ENCODE peak calls at places on chromosomes 16 and 17, in four cellular contexts. Q is substantia nigra, Z is upper lobe of left lung, O is DND-41. M is an unnamed sample.

GRCh38 chr16:68081796-68082567 is 3.2 kb upstream of the NFATC3 start:
- DNase-seq in Q (no peak), Z (no peak), O (no peak), M (no peak)

GRCh38 chr16:72819345-72819744 is 228.6 kb downstream of the ZFHX3 start:
- DNase-seq in Q (no peak), Z (no peak), O (no peak), M (no peak)

GRCh38 chr16:47644166-47644565 is 183.0 kb downstream of the PHKB start:
- DNase-seq in Q (no peak), Z (no peak), O (no peak), M (no peak)

GRCh38 chr16:87602005-87602790 is at the start of gene JPH3:
- DNase-seq in Q (no peak), Z (no peak), O (no peak), M (no peak)

GRCh38 chr17:5133311-5133710 is 17.5 kb downstream of the USP6 start:
- DNase-seq in Q (no peak), Z (no peak), O (no peak), M (no peak)

GRCh38 chr17:8124350-8125195 is 667 bp upstream of the HES7 start:
- DNase-seq in Q (no peak), Z (no peak), O (no peak), M (no peak)

GRCh38 chr17:71511266-71511995 is 609.4 kb upstream of the SOX9 start:
- DNase-seq in Q (no peak), Z (no peak), O (no peak), M (no peak)

GRCh38 chr17:42704495-42705494 is 22.5 kb downstream of the CNTNAP1 start:
- DNase-seq in Q (no peak), Z (no peak), O (peak), M (no peak)

GRCh38 chr17:57601328-57601727 is 143.8 kb downstream of the CCDC182 start:
- DNase-seq in Q (no peak), Z (no peak), O (no peak), M (no peak)

GRCh38 chr16:54178491-54178976 is 108.1 kb downstream of the IRX3 start:
- DNase-seq in Q (no peak), Z (no peak), O (no peak), M (no peak)

GRCh38 chr17:19344311-19345066 is 18.0 kb downstream of the B9D1 start:
- DNase-seq in Q (no peak), Z (peak), O (no peak), M (no peak)

GRCh38 chr17:17690156-17690737 is 9.0 kb downstream of the RAI1 start:
- DNase-seq in Q (no peak), Z (no peak), O (no peak), M (no peak)

GRCh38 chr16:74462361-74462760 is 41.1 kb upstream of the CLEC18B start:
- DNase-seq in Q (no peak), Z (no peak), O (no peak), M (no peak)

GRCh38 chr17:70390059-70390458 is 220.7 kb downstream of the KCNJ2 start:
- DNase-seq in Q (no peak), Z (no peak), O (no peak), M (no peak)

GRCh38 chr17:27413792-27414191 is 42.5 kb upstream of the KSR1 start:
- DNase-seq in Q (no peak), Z (no peak), O (no peak), M (no peak)

GRCh38 chr16:47197536-47198179 is 53.9 kb upstream of the NETO2 start:
- DNase-seq in Q (no peak), Z (no peak), O (no peak), M (no peak)

GRCh38 chr17:69978056-69978646 is 96.9 kb upstream of the KCNJ16 start:
- DNase-seq in Q (no peak), Z (no peak), O (no peak), M (no peak)

GRCh38 chr16:68015681-68016080 is at the start of gene DPEP2NB:
- DNase-seq in Q (no peak), Z (no peak), O (no peak), M (no peak)

GRCh38 chr17:36932383-36933173 is 4.7 kb upstream of the LHX1 start:
- DNase-seq in Q (no peak), Z (no peak), O (no peak), M (no peak)

GRCh38 chr16:54897930-54898329 is 32.7 kb upstream of the IRX5 start:
- DNase-seq in Q (no peak), Z (no peak), O (no peak), M (no peak)

GRCh38 chr17:17876959-17877547 is 40.3 kb upstream of the SREBF1 start:
- DNase-seq in Q (no peak), Z (peak), O (no peak), M (no peak)

GRCh38 chr17:40129498-40129897 is 7.7 kb downstream of the MSL1 start:
- DNase-seq in Q (no peak), Z (no peak), O (no peak), M (no peak)

GRCh38 chr17:40130352-40131042 is 8.7 kb downstream of the MSL1 start:
- DNase-seq in Q (no peak), Z (peak), O (no peak), M (peak)

GRCh38 chr17:40139566-40140058 is 725 bp upstream of the CASC3 start:
- DNase-seq in Q (no peak), Z (no peak), O (no peak), M (no peak)

GRCh38 chr17:40134184-40134583 is 6.2 kb upstream of the CASC3 start:
- DNase-seq in Q (no peak), Z (no peak), O (no peak), M (no peak)
- H3K27ac ChIP-seq in Q (no peak), Z (no peak), O (no peak), M (no peak)

GRCh38 chr17:46160169-46160568 is 33.1 kb downstream of the KANSL1 start:
- DNase-seq in Q (no peak), Z (no peak), O (no peak), M (no peak)

GRCh38 chr17:46159686-46160085 is 33.5 kb downstream of the KANSL1 start:
- DNase-seq in Q (no peak), Z (no peak), O (no peak), M (no peak)

GRCh38 chr17:46158323-46159296 is 34.6 kb downstream of the KANSL1 start:
- DNase-seq in Q (no peak), Z (no peak), O (no peak), M (no peak)

GRCh38 chr17:46154151-46154816 is 38.9 kb downstream of the KANSL1 start:
- DNase-seq in Q (no peak), Z (no peak), O (peak), M (no peak)

DNA sequence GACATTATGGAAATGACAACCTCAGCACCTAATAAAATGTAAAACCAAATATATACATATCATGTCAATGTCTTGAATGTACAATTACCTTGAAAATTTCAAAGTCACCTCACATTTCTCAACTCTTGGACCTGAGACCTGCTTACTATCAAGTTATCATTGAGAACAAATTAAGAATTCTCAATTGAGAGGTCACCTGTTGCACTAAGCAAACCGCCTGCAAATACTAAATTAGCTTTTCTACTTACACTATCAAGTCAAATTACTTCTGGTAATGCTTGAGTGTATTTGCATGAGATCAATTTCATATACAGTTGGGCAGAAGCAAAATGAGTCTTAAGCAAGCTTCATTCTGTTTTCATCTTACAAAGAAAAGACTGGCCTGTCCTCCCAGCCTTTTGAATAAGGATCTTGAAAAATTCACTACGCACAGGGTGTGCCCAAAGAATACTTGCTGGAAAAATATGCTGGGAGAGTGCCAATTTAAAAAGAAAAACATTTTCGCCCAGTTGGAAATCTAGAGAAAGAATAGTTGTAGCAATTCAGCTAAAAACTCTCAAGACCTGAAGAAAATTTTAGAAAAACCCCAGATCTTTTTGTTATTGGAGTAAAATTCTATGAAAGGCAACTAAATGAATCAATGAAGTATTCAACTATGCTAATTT is 35.7 kb downstream of the KANSL1 start:
- DNase-seq in Q (no peak), Z (no peak), O (no peak), M (no peak)
- H3K27ac ChIP-seq in Q (no peak), Z (peak), O (no peak), M (peak)

DNA sequence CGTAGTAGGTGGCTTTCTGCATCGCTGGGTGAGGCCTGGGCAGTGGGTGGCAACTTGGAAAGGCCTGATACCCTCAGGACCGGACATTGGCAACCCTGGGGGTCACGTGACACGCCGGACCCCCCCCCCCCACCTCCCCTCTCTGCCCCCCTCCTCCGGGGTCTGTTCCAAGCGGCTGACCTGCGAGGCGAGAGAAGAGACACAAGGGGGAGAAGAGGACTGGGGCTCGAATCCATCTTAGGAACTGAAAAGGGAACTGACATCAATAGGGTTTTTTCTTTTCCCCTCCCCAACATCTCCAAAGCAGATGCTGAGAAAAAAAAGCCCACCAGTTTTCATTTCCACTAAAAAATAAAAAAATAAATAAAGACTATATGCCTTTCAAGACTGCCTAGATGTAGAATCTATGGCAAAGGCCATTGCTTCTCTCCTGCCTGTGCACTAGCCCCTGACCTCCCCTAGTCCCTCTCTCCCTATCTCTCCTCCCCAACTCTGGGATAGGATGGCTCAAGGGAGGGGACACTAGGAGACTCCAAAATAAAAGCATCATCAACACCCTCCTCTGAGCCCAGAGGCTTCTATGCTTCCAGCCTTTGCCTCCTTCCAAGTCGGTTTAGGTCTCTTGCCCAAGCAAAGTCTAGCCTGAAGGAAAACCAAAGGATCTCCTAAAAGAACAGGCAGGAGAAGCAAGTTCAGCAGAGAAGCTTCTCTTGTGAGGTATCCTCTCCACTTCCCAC is 7.7 kb upstream of the HOXB2 start:
- DNase-seq in Q (no peak), Z (no peak), O (no peak), M (no peak)
- H3K27ac ChIP-seq in Q (no peak), Z (peak), O (no peak), M (no peak)

GRCh38 chr16:15667091-15667742 is 17.2 kb downstream of the NDE1 start:
- DNase-seq in Q (no peak), Z (no peak), O (no peak), M (no peak)
- H3K27ac ChIP-seq in Q (peak), Z (no peak), O (no peak), M (no peak)

GRCh38 chr17:80272366-80272765 is 11.7 kb downstream of the RNF213 start:
- DNase-seq in Q (no peak), Z (no peak), O (no peak), M (no peak)
- H3K27ac ChIP-seq in Q (no peak), Z (no peak), O (peak), M (no peak)

GRCh38 chr17:78485416-78486168 is 91.6 kb downstream of the DNAH17 start:
- DNase-seq in Q (no peak), Z (no peak), O (no peak), M (no peak)
- H3K27ac ChIP-seq in Q (peak), Z (no peak), O (no peak), M (no peak)

GRCh38 chr17:75662511-75662910 is 4.4 kb downstream of the RECQL5 start:
- DNase-seq in Q (no peak), Z (no peak), O (no peak), M (no peak)
- H3K27ac ChIP-seq in Q (peak), Z (no peak), O (no peak), M (no peak)

DNA sequence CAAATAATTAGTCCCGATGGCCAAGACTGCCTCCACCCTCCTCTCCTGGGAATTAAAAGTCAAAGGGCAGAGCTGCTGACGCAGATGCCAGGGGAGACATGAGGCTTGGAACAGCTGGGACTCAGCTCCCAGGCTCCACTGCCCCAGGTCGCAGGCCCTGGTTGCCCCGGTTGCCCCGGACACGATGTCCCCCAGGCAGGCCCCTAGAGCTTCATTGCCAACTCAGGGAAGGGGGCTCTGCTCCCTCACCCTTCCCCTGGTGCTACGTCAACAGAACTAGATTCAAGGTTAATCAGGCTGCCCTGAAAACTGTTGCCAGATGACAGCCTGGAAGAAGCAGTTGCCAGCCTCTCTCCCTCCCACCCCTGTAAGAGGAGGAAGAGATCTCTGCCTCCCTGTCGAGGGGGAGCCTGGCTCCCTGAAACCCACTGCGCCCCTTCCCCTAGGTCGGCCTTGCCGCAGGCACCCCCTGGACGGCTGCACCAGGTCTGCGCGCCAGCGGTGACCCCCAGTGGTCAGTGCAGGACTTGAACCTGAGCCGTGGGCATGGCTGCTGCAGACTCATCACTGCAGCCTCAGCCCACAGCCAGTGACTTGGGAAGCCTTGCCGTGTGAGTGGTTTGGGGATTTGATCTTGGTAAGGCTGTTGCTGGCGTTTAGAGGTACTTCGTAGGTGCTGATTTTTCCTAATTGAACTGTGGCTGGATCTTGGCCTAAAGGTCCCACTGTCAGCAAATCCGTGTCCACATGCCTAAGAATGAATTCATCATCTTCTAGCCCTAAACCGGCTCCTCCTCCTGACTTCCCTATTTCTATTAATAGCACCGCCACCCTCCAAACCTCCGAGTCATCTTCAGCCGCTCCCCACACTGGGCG is 84.1 kb upstream of the TOB1 start:
- DNase-seq in Q (peak), Z (peak), O (peak), M (peak)
- H3K27ac ChIP-seq in Q (peak), Z (peak), O (no peak), M (peak)

GRCh38 chr17:44006581-44007345 is 2.3 kb downstream of the NAGS start:
- DNase-seq in Q (peak), Z (peak), O (peak), M (peak)

GRCh38 chr17:44005527-44005864 is 1.1 kb downstream of the NAGS start:
- DNase-seq in Q (no peak), Z (no peak), O (no peak), M (peak)

GRCh38 chr17:44007346-44008204 is 3.2 kb downstream of the NAGS start:
- DNase-seq in Q (no peak), Z (no peak), O (no peak), M (no peak)

GRCh38 chr17:44004761-44005526 is 522 bp downstream of the NAGS start:
- DNase-seq in Q (no peak), Z (no peak), O (no peak), M (peak)

GRCh38 chr17:44005865-44006580 is 1.6 kb downstream of the NAGS start:
- DNase-seq in Q (no peak), Z (peak), O (no peak), M (peak)
- H3K27ac ChIP-seq in Q (no peak), Z (peak), O (no peak), M (no peak)

DNA sequence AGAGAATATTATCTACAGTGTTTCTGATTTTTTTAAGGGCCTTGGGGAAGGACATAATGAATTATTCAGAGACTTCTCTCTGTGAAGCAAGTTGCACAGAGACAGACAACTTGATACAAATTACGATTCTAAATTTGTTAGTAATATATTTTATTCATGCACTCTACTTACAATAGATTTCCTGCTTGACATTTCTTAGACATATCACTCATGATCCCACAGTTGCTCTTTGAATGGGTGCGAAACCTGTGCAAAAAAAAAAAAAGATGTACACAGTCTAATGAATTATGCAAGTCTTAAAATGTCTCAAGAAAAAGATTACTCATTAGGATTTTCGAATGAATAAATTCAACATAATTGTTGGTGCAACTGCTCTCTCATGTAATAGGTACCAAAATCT is 254.8 kb downstream of the PRKCA start:
- DNase-seq in Q (no peak), Z (no peak), O (no peak), M (no peak)
- H3K27ac ChIP-seq in Q (no peak), Z (no peak), O (no peak), M (no peak)